ENCODE peak calls at places on chromosomes 12 and 14, in four cellular contexts. C is Peyer's patch, A is stomach, Z is prostate gland. O is an unnamed sample.

GRCh38 chr12:30067156-30067555 is 283.4 kb upstream of the TMTC1 start:
- DNase-seq in C (no peak), A (no peak), Z (no peak), O (no peak)

GRCh38 chr14:93981874-93982683 is 5.7 kb upstream of the ASB2 start:
- DNase-seq in C (no peak), A (no peak), Z (no peak), O (no peak)

GRCh38 chr14:80323266-80323665 is 112.0 kb upstream of the DIO2 start:
- DNase-seq in C (no peak), A (no peak), Z (no peak), O (no peak)

GRCh38 chr14:39469094-39469710 is 37.0 kb upstream of the FBXO33 start:
- DNase-seq in C (no peak), A (no peak), Z (no peak), O (peak)

GRCh38 chr12:52924764-52925716 is 20.2 kb upstream of the KRT8 start:
- DNase-seq in C (peak), A (no peak), Z (no peak), O (no peak)

GRCh38 chr12:22285871-22286270 is 48.6 kb downstream of the ST8SIA1 start:
- DNase-seq in C (no peak), A (no peak), Z (no peak), O (no peak)

GRCh38 chr14:92930737-92931602 is 8.0 kb downstream of the CHGA start:
- DNase-seq in C (no peak), A (no peak), Z (no peak), O (no peak)

GRCh38 chr14:103723176-103724081 is 7.8 kb downstream of the ZFYVE21 start:
- DNase-seq in C (no peak), A (no peak), Z (no peak), O (no peak)

GRCh38 chr14:96470331-96470730 is 31.9 kb upstream of the PAPOLA start:
- DNase-seq in C (no peak), A (no peak), Z (no peak), O (no peak)

GRCh38 chr14:22547309-22547947 is 41.6 kb downstream of the DAD1 start:
- DNase-seq in C (no peak), A (no peak), Z (no peak), O (no peak)

GRCh38 chr12:79409562-79409961 is 281.2 kb downstream of the PAWR start:
- DNase-seq in C (no peak), A (no peak), Z (no peak), O (no peak)

GRCh38 chr12:42483534-42483857 is 106.0 kb downstream of the PRICKLE1 start:
- DNase-seq in C (peak), A (no peak), Z (peak), O (peak)

GRCh38 chr12:118249547-118249946 is 113.6 kb downstream of the PEBP1 start:
- DNase-seq in C (no peak), A (no peak), Z (no peak), O (no peak)

GRCh38 chr12:7602287-7602686 is 63.4 kb downstream of the APOBEC1 start:
- DNase-seq in C (no peak), A (no peak), Z (no peak), O (no peak)

GRCh38 chr14:61521773-61522172 is 173.5 kb upstream of the HIF1A start:
- DNase-seq in C (no peak), A (no peak), Z (no peak), O (no peak)

GRCh38 chr12:131448254-131448795 is 262.6 kb upstream of the SFSWAP start:
- DNase-seq in C (no peak), A (peak), Z (no peak), O (no peak)

GRCh38 chr14:64693766-64694165 is 10.5 kb upstream of the PLEKHG3 start:
- DNase-seq in C (peak), A (no peak), Z (no peak), O (no peak)

GRCh38 chr14:77040995-77041744 is 12.7 kb upstream of the IRF2BPL start:
- DNase-seq in C (peak), A (no peak), Z (no peak), O (peak)

GRCh38 chr14:106875503-106875902 is 1349.1 kb downstream of the TMEM121 start:
- DNase-seq in C (peak), A (peak), Z (no peak), O (peak)

GRCh38 chr12:109775172-109775881 is 57.9 kb downstream of the TRPV4 start:
- DNase-seq in C (peak), A (peak), Z (peak), O (peak)

GRCh38 chr14:68598621-68599447 is 194.0 kb downstream of the ZFP36L1 start:
- DNase-seq in C (peak), A (peak), Z (peak), O (peak)

GRCh38 chr14:100526632-100527031 is 60.6 kb downstream of the BEGAIN start:
- DNase-seq in C (no peak), A (peak), Z (peak), O (no peak)

DNA sequence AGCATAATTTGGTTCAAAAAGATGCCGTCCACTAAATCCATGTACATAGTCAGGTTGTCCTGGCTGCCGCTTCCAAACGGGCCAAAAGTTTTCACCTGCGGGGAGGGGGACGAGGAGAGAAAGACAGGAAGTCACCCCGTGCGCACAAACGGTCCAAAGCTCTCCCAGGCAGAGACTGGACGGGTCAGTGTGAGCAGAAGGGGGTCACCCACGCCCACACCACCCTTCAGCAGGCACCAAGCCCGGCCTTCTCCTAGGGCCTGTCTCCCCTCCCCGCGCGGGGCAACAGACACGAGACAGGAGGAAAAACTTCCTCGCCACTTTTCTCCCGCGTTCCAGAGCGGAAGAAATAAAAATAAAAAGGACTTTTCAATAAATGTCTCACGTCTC is 881 bp downstream of the CCDC88C start:
- DNase-seq in C (peak), A (peak), Z (peak), O (peak)
- H3K4me3 ChIP-seq in C (peak), A (peak), Z (peak), O (peak)

DNA sequence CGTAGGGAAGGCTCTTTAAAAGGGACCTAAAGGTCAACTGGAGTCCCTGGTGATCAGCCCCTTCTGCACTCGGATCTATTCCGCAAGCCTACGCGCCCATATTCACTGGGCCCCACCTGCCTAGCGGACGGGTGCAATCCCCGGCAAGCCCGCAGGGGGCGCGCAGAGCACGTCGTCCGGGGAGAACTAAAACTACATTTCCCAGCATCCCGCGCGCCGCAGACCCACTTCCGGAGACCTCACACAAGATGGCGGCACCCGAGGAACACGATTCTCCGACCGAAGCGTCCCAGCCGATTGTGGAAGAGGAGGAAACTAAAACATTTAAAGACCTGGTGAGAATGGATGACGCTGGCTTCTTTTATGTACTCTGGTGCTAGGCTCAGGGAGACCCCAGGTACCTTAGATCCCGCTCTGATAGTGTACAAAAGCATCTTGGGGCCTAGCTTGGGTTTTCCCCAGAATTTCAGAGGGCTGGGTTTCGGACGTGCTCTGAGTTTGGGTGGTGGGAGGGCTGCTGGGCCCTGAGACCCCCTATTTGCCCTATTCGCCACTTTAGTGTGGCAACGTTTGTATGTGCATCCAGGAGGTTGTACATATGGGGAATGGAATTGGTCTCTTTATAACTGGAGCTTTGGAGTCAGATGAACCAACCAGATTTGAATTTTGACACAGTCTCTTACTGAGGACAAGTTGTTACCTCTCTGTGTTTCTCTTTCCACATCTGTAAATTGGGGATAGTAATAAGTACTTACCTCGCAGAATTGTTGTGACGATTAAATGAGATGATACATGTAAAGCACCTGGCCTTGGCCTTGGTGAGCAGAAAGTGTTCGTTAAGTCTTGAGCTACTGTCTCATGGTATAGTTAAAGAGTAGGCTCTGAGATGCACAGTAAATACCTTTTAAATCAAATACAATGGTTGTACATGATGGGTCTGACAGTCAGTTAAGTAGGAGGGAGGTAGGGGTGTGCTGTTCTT is at the start of gene DDX47:
- DNase-seq in C (peak), A (peak), Z (peak), O (peak)
- TF ChIP-seq POLR2A in C (no peak), A (no peak), Z (peak), O (peak)

GRCh38 chr14:83993545-83993944 is 1536.4 kb upstream of the FLRT2 start:
- DNase-seq in C (no peak), A (no peak), Z (no peak), O (no peak)

GRCh38 chr14:83992857-83993256 is 1537.1 kb upstream of the FLRT2 start:
- DNase-seq in C (no peak), A (no peak), Z (no peak), O (peak)

GRCh38 chr14:83991666-83992065 is 1538.3 kb upstream of the FLRT2 start:
- DNase-seq in C (no peak), A (no peak), Z (no peak), O (no peak)

GRCh38 chr14:83994020-83994419 is 1535.9 kb upstream of the FLRT2 start:
- DNase-seq in C (no peak), A (no peak), Z (no peak), O (no peak)

DNA sequence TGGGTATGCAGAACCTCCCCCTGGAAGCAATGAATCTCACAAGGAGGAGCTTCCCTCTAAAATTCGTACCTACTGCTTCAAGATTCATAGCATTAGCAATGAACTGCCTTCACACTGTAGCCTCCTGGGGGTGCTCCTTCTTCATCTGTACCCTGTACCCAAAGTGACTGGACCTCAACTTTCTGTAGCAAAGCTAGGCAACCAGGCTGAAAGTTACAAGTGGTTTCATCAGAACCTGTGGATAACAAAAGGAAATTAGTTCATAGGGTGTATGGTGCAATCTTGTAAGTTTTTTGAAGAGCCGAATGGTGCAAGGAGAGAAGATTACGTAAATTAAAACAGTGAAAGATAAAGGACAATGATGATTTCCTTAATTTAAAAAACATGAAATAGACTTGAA is 1541.7 kb upstream of the FLRT2 start:
- DNase-seq in C (no peak), A (no peak), Z (no peak), O (peak)
- TF ChIP-seq CTCF in C (no peak), A (no peak), Z (no peak), O (peak)

GRCh38 chr12:2692156-2692555 is 102.6 kb upstream of the FKBP4 start:
- DNase-seq in C (no peak), A (no peak), Z (no peak), O (no peak)

GRCh38 chr12:2689879-2690278 is 104.9 kb upstream of the FKBP4 start:
- DNase-seq in C (no peak), A (no peak), Z (no peak), O (no peak)

GRCh38 chr12:2691340-2692111 is 103.2 kb upstream of the FKBP4 start:
- DNase-seq in C (no peak), A (no peak), Z (no peak), O (no peak)

GRCh38 chr12:2690348-2691000 is 104.3 kb upstream of the FKBP4 start:
- DNase-seq in C (no peak), A (no peak), Z (no peak), O (no peak)

GRCh38 chr12:2691001-2691339 is 103.8 kb upstream of the FKBP4 start:
- DNase-seq in C (peak), A (no peak), Z (no peak), O (no peak)
- H3K4me3 ChIP-seq in C (peak), A (peak), Z (peak), O (no peak)

GRCh38 chr12:122976648-122976975 is 1.6 kb downstream of the OGFOD2 start:
- DNase-seq in C (no peak), A (no peak), Z (no peak), O (no peak)
- TF ChIP-seq POLR2A in C (no peak), A (no peak), Z (no peak), O (no peak)

GRCh38 chr14:74495356-74495755 is 1.8 kb downstream of the ISCA2 start:
- DNase-seq in C (no peak), A (no peak), Z (no peak), O (peak)

GRCh38 chr14:74488788-74489397 is 4.2 kb downstream of the NPC2 start:
- DNase-seq in C (no peak), A (no peak), Z (no peak), O (peak)

GRCh38 chr14:74492413-74493342 is at the start of gene NPC2:
- DNase-seq in C (no peak), A (no peak), Z (no peak), O (no peak)

GRCh38 chr14:74493343-74494261 is at the start of gene ISCA2:
- DNase-seq in C (peak), A (peak), Z (peak), O (peak)

GRCh38 chr14:74491952-74492351 is 1.2 kb downstream of the NPC2 start:
- DNase-seq in C (no peak), A (no peak), Z (no peak), O (peak)
- TF ChIP-seq CTCF in C (peak), A (no peak), Z (no peak), O (peak)

DNA sequence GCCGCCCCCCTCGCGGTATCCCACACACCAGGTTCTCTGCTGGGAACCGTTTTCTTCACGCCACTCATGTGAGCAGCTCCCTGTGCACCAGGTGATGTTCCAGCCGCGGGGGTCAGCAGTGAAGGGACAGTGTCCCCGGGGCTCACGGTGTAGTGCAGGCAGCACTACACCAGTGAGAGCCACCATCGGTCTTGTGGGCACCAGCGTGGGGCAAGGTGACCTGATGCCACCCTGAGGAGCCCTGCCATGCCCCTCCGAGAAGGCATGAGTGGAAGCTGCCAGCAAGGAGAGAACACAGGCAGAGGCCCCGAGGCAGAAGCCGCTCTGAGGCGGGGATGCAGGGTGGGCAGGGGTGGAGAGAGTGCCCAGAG is 11.5 kb upstream of the FBRSL1 start:
- DNase-seq in C (no peak), A (no peak), Z (no peak), O (no peak)
- H3K4me3 ChIP-seq in C (no peak), A (no peak), Z (no peak), O (no peak)

DNA sequence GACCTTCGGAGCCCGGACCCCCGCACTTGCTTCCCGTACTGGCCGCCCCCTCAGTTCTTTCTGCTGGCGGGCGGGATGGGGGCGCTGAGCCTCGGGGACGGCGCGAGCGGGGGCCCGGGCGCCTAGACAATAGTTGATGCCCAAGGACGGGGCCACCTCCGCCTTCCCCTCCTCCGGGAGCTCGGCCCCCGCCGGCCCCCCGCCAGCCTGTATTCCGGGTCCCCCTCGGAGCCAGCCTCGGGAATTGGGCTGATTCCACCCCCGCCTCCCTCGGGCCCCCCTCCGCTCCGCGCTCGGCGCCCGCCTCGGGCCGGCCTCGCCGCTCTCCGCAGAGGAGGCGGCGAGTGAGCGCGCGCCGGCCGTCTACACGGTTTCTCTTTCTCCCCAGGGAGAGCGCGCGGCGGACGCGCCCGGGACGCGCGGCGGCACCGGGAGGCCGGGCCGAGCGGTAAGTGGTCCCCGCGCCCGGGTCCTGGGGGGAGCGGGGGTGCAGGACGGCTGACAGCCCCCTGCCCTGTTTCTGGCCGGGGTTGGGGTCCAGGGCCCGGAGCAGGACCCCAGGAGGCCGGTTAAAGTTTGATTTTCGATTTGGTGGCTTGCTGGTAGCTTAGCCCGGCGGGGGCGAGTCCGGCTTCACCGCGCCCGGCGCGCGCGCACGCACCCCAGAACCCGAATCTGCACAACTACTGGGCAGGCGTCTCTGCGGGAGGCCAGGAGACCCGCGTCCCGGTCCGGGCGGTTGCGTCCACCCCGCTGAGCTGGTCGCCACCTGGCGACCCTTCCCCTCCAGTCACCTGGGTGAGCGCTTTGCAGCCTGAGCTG is 413.7 kb downstream of the PCNX1 start:
- DNase-seq in C (peak), A (peak), Z (peak), O (peak)
- TF ChIP-seq POLR2A in C (peak), A (no peak), Z (peak), O (peak)

GRCh38 chr12:92191061-92191460 is 45.4 kb upstream of the BTG1 start:
- DNase-seq in C (no peak), A (no peak), Z (no peak), O (no peak)

GRCh38 chr12:92193846-92194245 is 48.2 kb upstream of the BTG1 start:
- DNase-seq in C (no peak), A (no peak), Z (no peak), O (no peak)

GRCh38 chr12:92193063-92193462 is 47.4 kb upstream of the BTG1 start:
- DNase-seq in C (no peak), A (no peak), Z (no peak), O (no peak)

GRCh38 chr12:92194566-92194965 is 48.9 kb upstream of the BTG1 start:
- DNase-seq in C (no peak), A (no peak), Z (no peak), O (no peak)

DNA sequence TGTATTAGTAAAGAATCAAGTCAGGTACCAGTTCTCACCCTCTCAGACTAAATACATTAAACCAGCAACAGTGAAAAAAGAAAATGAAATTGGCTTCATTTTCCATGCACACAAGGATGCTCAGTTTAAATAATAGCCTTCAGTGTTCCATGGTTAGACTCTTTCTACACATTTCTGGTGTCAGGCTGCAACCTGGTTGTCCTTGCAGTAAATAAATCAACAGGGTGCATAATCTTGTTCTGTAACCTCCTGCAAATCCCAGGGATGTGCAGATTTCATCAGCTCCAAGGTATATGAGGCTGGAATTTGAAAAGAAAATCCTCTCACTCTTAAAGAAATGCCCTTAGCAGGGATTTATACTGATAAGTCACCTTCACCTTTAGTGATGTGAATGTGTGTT is 46.7 kb upstream of the BTG1 start:
- DNase-seq in C (no peak), A (no peak), Z (no peak), O (no peak)
- TF ChIP-seq CTCF in C (no peak), A (no peak), Z (no peak), O (no peak)

GRCh38 chr12:47901285-47902093 is 3.3 kb downstream of the VDR start:
- DNase-seq in C (peak), A (no peak), Z (no peak), O (peak)

GRCh38 chr12:47904647-47905312 is at the start of gene VDR:
- DNase-seq in C (peak), A (peak), Z (peak), O (peak)

GRCh38 chr12:47902131-47902639 is 2.6 kb downstream of the VDR start:
- DNase-seq in C (peak), A (no peak), Z (no peak), O (no peak)

GRCh38 chr12:47903927-47904646 is 707 bp downstream of the VDR start:
- DNase-seq in C (peak), A (peak), Z (peak), O (peak)

DNA sequence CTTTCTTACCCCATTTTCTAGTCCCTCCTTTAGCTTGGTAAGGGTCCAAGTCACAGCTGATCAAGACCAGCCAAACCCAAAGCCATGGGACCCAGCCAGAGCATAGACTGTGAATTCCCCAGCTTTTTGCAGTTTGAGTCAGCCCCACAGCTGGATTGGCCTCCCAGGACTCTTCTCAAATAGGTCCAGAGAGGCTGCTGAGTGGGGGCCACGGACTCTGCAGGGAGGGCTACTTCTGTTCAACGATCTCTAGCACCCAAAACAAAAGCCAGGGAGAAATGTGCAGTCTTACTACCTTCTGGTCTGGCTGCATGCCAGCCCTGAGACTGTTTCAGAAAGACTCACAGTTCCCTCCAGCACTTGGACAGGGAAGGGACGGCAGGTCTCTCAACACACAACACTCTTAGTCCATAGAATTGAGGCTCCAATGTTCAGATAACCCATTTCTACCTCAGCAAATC is 1.6 kb downstream of the VDR start:
- DNase-seq in C (peak), A (peak), Z (peak), O (peak)
- H3K4me3 ChIP-seq in C (peak), A (no peak), Z (no peak), O (peak)